ENCODE peak calls at places on chromosomes 4 and X, in eight cellular contexts. J is GM13977, L is dorsolateral prefrontal cortex, F is activated B cell treated with CpG ODN at 0.5 μM for 24 hours, I is HFFc6, Q is RWPE1, Y is BE2C, W is IMR-90. E is an unnamed sample.

GRCh38 chrX:23503835-23504539 is 163.3 kb upstream of the PRDX4 start:
- DNase-seq in J (no peak), L (no peak), F (no peak), I (peak), Q (peak), Y (peak), W (peak), E (no peak)

GRCh38 chr4:181897935-181898334 is 345.3 kb upstream of the TENM3 start:
- DNase-seq in J (no peak), L (no peak), F (no peak), I (peak), Q (no peak), Y (no peak), W (peak), E (no peak)

GRCh38 chr4:42167709-42168108 is 15.3 kb upstream of the BEND4 start:
- DNase-seq in J (peak), L (no peak), F (no peak), I (no peak), Q (no peak), Y (no peak), W (no peak), E (no peak)

GRCh38 chrX:123884809-123885408 is 25.1 kb downstream of the XIAP start:
- DNase-seq in J (peak), L (no peak), F (no peak), I (peak), Q (peak), Y (peak), W (peak), E (no peak)

GRCh38 chr4:38180456-38180855 is 220.3 kb downstream of the PTTG2 start:
- DNase-seq in J (no peak), L (no peak), F (no peak), I (no peak), Q (no peak), Y (no peak), W (peak), E (no peak)

GRCh38 chr4:186942745-186943606 is 219.3 kb upstream of the FAT1 start:
- DNase-seq in J (no peak), L (no peak), F (no peak), I (no peak), Q (no peak), Y (peak), W (peak), E (no peak)

GRCh38 chr4:37754410-37755185 is 68.4 kb upstream of the RELL1 start:
- DNase-seq in J (no peak), L (no peak), F (no peak), I (no peak), Q (no peak), Y (no peak), W (no peak), E (no peak)

GRCh38 chr4:31085736-31086135 is 365.6 kb downstream of the PCDH7 start:
- DNase-seq in J (no peak), L (no peak), F (no peak), I (no peak), Q (no peak), Y (no peak), W (no peak), E (no peak)

GRCh38 chr4:87783781-87784180 is 15.6 kb upstream of the IBSP start:
- DNase-seq in J (no peak), L (no peak), F (no peak), I (no peak), Q (no peak), Y (no peak), W (no peak), E (no peak)

DNA sequence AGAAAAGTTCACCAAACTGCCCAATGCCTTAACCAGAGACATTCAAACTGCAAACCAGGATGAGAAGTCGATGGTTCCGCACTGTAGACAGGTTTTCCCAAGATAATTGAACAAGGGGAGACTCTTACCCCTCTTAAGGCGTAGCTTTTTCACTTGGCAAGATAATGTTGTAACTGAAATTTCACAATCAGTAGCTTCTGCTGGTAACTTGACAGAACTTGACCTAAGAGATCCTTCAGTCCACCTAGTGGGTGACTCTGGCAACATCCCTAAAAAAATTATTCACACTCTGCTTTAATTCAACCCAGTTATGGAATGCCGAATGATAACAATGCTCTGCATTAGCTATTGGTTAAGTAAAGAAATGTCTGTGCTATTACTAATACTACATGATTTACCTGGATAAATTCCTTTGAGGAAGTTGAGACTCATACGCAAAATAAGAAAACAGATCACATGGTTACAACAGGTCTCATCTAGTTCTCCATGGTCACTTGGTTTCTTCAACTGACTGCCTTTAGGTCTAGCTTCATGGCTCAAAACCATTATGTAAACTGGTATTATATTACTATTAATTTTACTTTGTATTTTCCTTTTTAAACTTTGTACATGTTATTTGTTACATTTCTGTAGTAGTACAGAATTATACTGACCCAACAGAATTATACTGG is 9.1 kb downstream of the ELF2 start:
- DNase-seq in J (peak), L (no peak), F (no peak), I (peak), Q (peak), Y (no peak), W (peak), E (no peak)
- TF ChIP-seq CTCF in J (peak), L (peak), F (no peak), I (peak), Q (peak), Y (peak), W (peak), E (no peak)

DNA sequence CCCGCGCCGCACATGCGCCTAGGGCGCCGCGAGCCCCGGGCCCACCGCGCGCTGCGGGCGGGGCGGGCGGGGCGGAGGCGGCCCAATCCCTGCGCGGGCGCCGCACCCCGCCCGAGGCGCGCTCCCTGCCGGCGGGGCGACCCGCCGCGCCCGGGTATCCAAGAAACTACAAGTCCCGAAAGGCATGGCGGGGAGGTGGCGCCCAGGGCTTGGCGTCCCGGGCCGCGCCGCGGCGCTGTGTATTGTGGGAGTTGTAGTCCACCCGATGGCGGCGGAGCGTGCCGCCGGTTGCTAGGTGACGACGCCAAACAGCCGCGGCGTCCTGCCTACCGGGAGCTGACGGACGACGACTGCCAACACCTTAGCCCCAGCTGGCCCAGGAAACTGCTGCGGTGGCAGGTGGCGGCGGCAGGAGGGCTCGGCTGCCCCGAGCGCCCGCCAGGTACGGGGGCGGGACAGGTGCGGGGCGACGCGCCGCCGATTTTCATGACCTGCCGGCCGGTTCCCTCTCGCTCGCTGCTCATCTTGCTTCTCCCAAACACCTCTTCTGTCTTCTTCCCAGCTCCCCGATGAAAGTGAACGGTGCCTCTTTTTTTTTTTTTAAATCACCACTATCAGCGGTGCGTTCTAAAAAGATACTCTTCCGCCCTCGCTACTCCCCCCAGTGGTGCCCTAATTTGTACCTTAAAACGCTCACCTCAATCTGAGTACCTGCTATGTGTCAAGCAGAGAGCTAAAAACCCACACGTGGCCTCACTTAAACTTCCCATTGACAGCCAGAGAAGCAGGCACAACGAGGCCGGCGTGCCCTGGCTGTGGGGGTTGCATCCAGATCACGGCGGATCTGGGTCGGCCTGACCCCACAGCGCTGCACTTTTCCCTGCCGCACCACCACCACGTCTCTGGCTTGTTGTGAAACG is at the start of gene CFAP99:
- DNase-seq in J (peak), L (peak), F (peak), I (peak), Q (peak), Y (peak), W (peak), E (peak)
- TF ChIP-seq CTCF in J (peak), L (peak), F (no peak), I (peak), Q (peak), Y (peak), W (peak), E (peak)

DNA sequence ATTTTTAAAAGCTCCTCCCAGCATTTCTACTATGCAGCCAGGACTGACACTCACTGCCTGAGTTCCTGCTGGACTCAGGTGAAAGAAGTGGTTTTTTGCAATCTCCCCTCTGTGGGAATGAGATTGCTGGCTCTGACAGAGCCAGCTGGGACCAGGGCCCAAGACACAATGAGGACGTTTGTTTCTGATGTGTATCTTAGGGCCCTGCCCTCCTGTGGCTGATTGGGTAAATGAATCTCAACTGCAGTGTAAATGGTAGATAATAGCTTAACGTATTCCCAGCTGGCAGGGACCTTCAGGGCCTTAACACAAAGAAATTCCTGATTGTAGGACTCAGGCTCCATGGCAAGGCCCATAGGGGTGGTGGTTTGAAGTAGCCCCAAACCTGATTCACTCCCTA is 85.8 kb upstream of the PRPS1 start:
- DNase-seq in J (no peak), L (peak), F (no peak), I (no peak), Q (peak), Y (peak), W (peak), E (no peak)
- TF ChIP-seq CTCF in J (peak), L (peak), F (no peak), I (peak), Q (no peak), Y (peak), W (peak), E (no peak)

GRCh38 chr4:17332483-17332882 is 179.4 kb downstream of the QDPR start:
- DNase-seq in J (no peak), L (no peak), F (no peak), I (no peak), Q (no peak), Y (no peak), W (no peak), E (no peak)
- TF ChIP-seq CTCF in J (no peak), L (no peak), F (no peak), I (peak), Q (no peak), Y (no peak), W (peak), E (no peak)

GRCh38 chr4:90570615-90571014 is 443.4 kb downstream of the CCSER1 start:
- DNase-seq in J (no peak), L (no peak), F (no peak), I (no peak), Q (no peak), Y (no peak), W (no peak), E (no peak)
- TF ChIP-seq CTCF in J (no peak), L (no peak), F (no peak), I (no peak), Q (no peak), Y (no peak), W (no peak), E (no peak)

GRCh38 chrX:139202742-139203410 is 327.7 kb upstream of the F9 start:
- DNase-seq in J (no peak), L (no peak), F (no peak), I (no peak), Q (no peak), Y (no peak), W (no peak), E (no peak)

GRCh38 chrX:139204576-139204902 is 326.0 kb upstream of the F9 start:
- DNase-seq in J (no peak), L (no peak), F (no peak), I (no peak), Q (no peak), Y (no peak), W (no peak), E (no peak)

GRCh38 chrX:139206914-139207313 is 323.6 kb upstream of the F9 start:
- DNase-seq in J (no peak), L (no peak), F (no peak), I (no peak), Q (no peak), Y (no peak), W (no peak), E (no peak)

GRCh38 chrX:139203681-139204575 is 326.6 kb upstream of the F9 start:
- DNase-seq in J (no peak), L (no peak), F (no peak), I (no peak), Q (no peak), Y (no peak), W (no peak), E (peak)

GRCh38 chrX:139204903-139205667 is 325.5 kb upstream of the F9 start:
- DNase-seq in J (no peak), L (no peak), F (no peak), I (no peak), Q (peak), Y (no peak), W (no peak), E (no peak)
- TF ChIP-seq CTCF in J (no peak), L (no peak), F (no peak), I (no peak), Q (no peak), Y (no peak), W (no peak), E (no peak)

DNA sequence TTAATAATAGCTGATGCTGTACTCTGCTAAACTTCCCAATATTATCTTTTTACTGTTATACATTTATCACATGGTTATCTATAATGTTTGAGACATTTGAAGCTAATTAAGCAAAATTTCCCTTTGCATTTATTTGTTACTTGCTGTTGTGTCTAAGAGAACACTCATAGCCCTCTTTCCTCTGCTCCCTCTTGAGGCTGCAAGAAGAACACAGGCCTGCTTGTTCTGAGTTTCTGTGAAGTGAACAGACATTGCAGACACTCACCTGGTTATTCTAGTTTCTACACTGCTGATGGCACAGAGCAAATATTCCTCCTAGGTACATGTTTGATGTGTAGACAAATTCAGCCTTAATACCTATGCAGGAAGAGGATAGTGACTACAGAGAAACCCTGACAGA is 367.8 kb downstream of the GASK1B start:
- DNase-seq in J (no peak), L (no peak), F (no peak), I (no peak), Q (no peak), Y (peak), W (no peak), E (no peak)
- TF ChIP-seq CTCF in J (no peak), L (peak), F (no peak), I (no peak), Q (peak), Y (peak), W (no peak), E (no peak)